ENCODE peak calls at places on chromosomes 7 and 10, in four cellular contexts. M, I, O and X are unnamed samples.

GRCh38 chr10:105843786-105844560 is 1202.9 kb downstream of the SORCS3 start:
- DNase-seq in I (no peak), O (no peak), M (no peak), X (no peak)

GRCh38 chr10:84314269-84314668 is 14.1 kb upstream of the CCSER2 start:
- DNase-seq in M (no peak), O (no peak), I (no peak), X (no peak)

GRCh38 chr10:109992485-109992884 is 15.3 kb upstream of the ADD3 start:
- DNase-seq in I (no peak), O (no peak), M (no peak), X (no peak)

GRCh38 chr7:22589641-22590141 is 89.7 kb upstream of the STEAP1B start:
- DNase-seq in M (no peak), O (no peak), I (peak), X (no peak)

GRCh38 chr10:130686680-130687300 is 550.6 kb downstream of the GLRX3 start:
- DNase-seq in I (no peak), O (no peak), M (no peak), X (no peak)

GRCh38 chr10:61882621-61883375 is 18.7 kb upstream of the ARID5B start:
- DNase-seq in O (no peak), M (no peak), I (no peak), X (no peak)

GRCh38 chr10:132319853-132320669 is 11.9 kb upstream of the LRRC27 start:
- DNase-seq in M (no peak), I (no peak), O (no peak), X (no peak)

GRCh38 chr10:117350905-117351304 is 24.3 kb downstream of the PDZD8 start:
- DNase-seq in I (no peak), O (no peak), M (no peak), X (no peak)

GRCh38 chr7:158740013-158740656 is 35.5 kb upstream of the NCAPG2 start:
- DNase-seq in M (no peak), O (no peak), I (no peak), X (no peak)

GRCh38 chr10:22427890-22428571 is 82.7 kb downstream of the SPAG6 start:
- DNase-seq in I (no peak), M (no peak), O (no peak), X (no peak)

GRCh38 chr7:28070311-28071055 is 110.1 kb downstream of the JAZF1 start:
- DNase-seq in O (no peak), I (no peak), M (no peak), X (no peak)

GRCh38 chr10:107425844-107426553 is 261.5 kb upstream of the SORCS1 start:
- DNase-seq in I (no peak), M (no peak), O (no peak), X (no peak)

GRCh38 chr7:99035723-99036530 is 108.0 kb downstream of the SMURF1 start:
- DNase-seq in M (no peak), O (no peak), I (no peak), X (no peak)

GRCh38 chr10:18616337-18616736 is 35.0 kb downstream of the NSUN6 start:
- DNase-seq in I (no peak), M (no peak), O (no peak), X (no peak)

GRCh38 chr7:81527651-81528050 is 242.2 kb downstream of the HGF start:
- DNase-seq in O (no peak), M (no peak), I (no peak), X (no peak)

GRCh38 chr7:135338151-135338550 is 104.5 kb downstream of the STRA8 start:
- DNase-seq in M (no peak), I (no peak), O (no peak), X (no peak)

GRCh38 chr10:68406111-68406814 is 814 bp downstream of the RUFY2 start:
- DNase-seq in I (no peak), O (peak), M (no peak), X (no peak)

GRCh38 chr7:884191-885003 is 8.0 kb downstream of the GET4 start:
- DNase-seq in I (peak), M (no peak), O (no peak), X (no peak)

GRCh38 chr7:141617280-141617679 is 66.1 kb downstream of the AGK start:
- DNase-seq in O (no peak), M (no peak), I (no peak), X (peak)

GRCh38 chr10:104735036-104735435 is 93.9 kb downstream of the SORCS3 start:
- DNase-seq in M (no peak), O (no peak), I (no peak), X (no peak)

GRCh38 chr10:77236029-77236428 is 401.6 kb downstream of the KCNMA1 start:
- DNase-seq in I (no peak), M (no peak), O (no peak), X (no peak)

GRCh38 chr7:47095906-47096305 is 486.0 kb downstream of the TNS3 start:
- DNase-seq in M (no peak), I (no peak), O (no peak), X (no peak)

GRCh38 chr7:13894956-13895355 is 94.5 kb downstream of the ETV1 start:
- DNase-seq in I (no peak), M (no peak), O (no peak), X (no peak)

GRCh38 chr7:43522406-43523156 is 60.3 kb upstream of the STK17A start:
- DNase-seq in I (no peak), O (no peak), M (no peak), X (no peak)

GRCh38 chr7:155166108-155166507 is 96.0 kb downstream of the HTR5A start:
- DNase-seq in M (no peak), O (no peak), I (no peak), X (no peak)

GRCh38 chr7:81170291-81170690 is 251.4 kb upstream of the SEMA3C start:
- DNase-seq in M (no peak), O (no peak), I (no peak), X (no peak)

GRCh38 chr7:26147030-26147429 is 5.0 kb upstream of the NFE2L3 start:
- DNase-seq in O (no peak), M (no peak), I (no peak), X (no peak)

GRCh38 chr7:116862234-116863167 is at the start of gene CAPZA2:
- DNase-seq in I (peak), O (peak), M (peak), X (peak)

GRCh38 chr7:116859323-116859722 is 3.1 kb upstream of the CAPZA2 start:
- DNase-seq in O (no peak), M (no peak), I (no peak), X (no peak)

GRCh38 chr7:116863168-116863670 is 832 bp downstream of the CAPZA2 start:
- DNase-seq in M (peak), O (no peak), I (no peak), X (no peak)

GRCh38 chr7:116861717-116862116 is 670 bp upstream of the CAPZA2 start:
- DNase-seq in M (no peak), I (no peak), O (no peak), X (no peak)

DNA sequence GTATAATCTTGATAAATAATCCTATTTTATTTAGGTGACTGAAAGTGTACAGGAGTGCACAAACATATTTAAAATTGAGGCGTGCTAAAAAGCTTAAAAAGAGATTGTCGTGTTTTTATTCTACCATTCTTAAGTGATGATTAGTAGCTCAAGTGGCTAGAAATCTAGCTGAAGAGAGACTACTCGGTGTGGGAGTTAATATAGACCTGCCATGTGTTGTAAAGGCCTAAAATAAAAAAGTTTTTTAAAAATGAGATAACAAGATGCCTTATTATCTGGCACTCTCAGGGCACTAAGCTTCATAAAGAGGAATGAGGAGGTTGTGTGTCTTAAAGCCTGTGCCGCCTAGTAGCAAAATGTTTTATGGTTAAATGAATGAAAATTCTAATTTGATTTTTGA is 1.7 kb downstream of the CAPZA2 start:
- DNase-seq in I (no peak), O (no peak), M (no peak), X (no peak)
- H3K4me3 ChIP-seq in I (peak), O (no peak), M (peak), X (peak)

GRCh38 chr10:93915603-93916002 is 21.8 kb downstream of the SLC35G1 start:
- DNase-seq in I (no peak), M (no peak), O (no peak), X (no peak)

GRCh38 chr10:93917064-93917391 is 23.2 kb downstream of the SLC35G1 start:
- DNase-seq in O (no peak), M (no peak), I (no peak), X (no peak)

GRCh38 chr10:93917814-93918213 is 24.0 kb downstream of the SLC35G1 start:
- DNase-seq in M (no peak), I (no peak), O (no peak), X (no peak)

GRCh38 chr10:93913706-93914105 is 19.9 kb downstream of the SLC35G1 start:
- DNase-seq in M (no peak), I (no peak), O (no peak), X (no peak)

GRCh38 chr10:93916257-93917063 is 22.7 kb downstream of the SLC35G1 start:
- DNase-seq in M (no peak), I (no peak), O (no peak), X (no peak)
- H3K4me3 ChIP-seq in M (no peak), I (no peak), O (no peak), X (no peak)

DNA sequence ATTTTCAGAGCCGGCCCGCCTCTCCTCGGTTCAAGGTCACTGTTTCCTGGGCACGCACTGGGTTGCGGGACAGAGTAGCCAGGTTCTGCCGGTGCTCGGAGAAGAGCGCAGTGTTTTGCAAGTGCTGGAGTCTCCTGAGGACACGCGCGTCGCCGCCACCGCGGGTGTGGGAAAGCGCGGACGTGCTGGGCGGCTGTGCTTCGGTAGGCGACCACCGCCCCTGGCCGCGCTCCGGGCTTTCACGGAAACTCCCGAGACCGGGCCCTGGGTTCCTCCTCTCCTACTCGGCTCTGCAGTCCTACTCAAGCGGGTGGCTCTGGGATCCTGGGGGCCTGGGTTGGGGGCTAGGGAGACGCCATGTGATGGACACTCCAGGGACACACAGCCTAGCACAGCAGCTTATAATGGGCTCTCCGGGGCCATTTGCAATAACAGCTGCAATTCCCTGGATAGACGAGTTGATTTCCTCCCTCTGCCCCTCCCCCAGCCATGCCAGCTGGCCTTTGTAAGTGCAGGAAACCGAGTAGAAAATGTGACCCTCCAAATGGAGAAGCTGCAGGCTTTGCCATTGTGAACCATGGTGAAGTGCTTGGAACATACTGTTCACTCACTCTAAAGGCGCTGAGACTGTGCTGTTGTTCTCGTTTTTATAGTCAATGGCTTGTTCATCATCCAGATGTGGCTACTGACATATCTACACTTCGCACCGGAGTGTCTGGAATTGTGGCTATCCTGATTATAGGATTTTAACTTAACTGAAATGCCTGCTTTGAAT is 2.1 kb downstream of the FRAT1 start:
- DNase-seq in O (no peak), M (peak), I (peak), X (no peak)
- H3K4me3 ChIP-seq in O (peak), M (peak), I (peak), X (no peak)

GRCh38 chr10:32938554-32939061 is 19.4 kb downstream of the ITGB1 start:
- DNase-seq in M (no peak), O (no peak), I (peak), X (no peak)
- H3K4me3 ChIP-seq in M (no peak), O (no peak), I (peak), X (no peak)